ENCODE peak calls at places on chromosomes 7 and 10, in four cellular contexts. K, O, A and R are unnamed samples.

GRCh38 chr7:34838329-34838728 is 180.3 kb downstream of the NPSR1 start:
- DNase-seq in K (no peak), O (no peak), A (no peak), R (no peak)

GRCh38 chr7:34430456-34430855 is 227.6 kb upstream of the NPSR1 start:
- DNase-seq in K (peak), O (no peak), A (no peak), R (peak)

GRCh38 chr7:127786184-127786583 is 134.2 kb downstream of the SND1 start:
- DNase-seq in K (no peak), O (no peak), A (no peak), R (no peak)

GRCh38 chr7:120856621-120857352 is 1.2 kb downstream of the TSPAN12 start:
- DNase-seq in K (peak), O (peak), A (peak), R (peak)

GRCh38 chr7:66505531-66506451 is 122.9 kb upstream of the KCTD7 start:
- DNase-seq in K (no peak), O (no peak), A (peak), R (no peak)

GRCh38 chr10:78944658-78945333 is 124.0 kb upstream of the ZMIZ1 start:
- DNase-seq in K (no peak), O (no peak), A (no peak), R (no peak)

GRCh38 chr7:150975536-150976285 is 2.4 kb downstream of the KCNH2 start:
- DNase-seq in K (no peak), O (no peak), A (no peak), R (no peak)

GRCh38 chr7:131039355-131039762 is 288.3 kb upstream of the MKLN1 start:
- DNase-seq in K (no peak), O (no peak), A (no peak), R (no peak)

GRCh38 chr7:125934965-125935364 is 1005.3 kb upstream of the POT1 start:
- DNase-seq in K (no peak), O (no peak), A (no peak), R (no peak)

GRCh38 chr7:42080831-42081230 is 156.2 kb downstream of the GLI3 start:
- DNase-seq in K (no peak), O (no peak), A (no peak), R (peak)

GRCh38 chr10:133384071-133384470 is 5.0 kb downstream of the PAOX start:
- DNase-seq in K (no peak), O (no peak), A (no peak), R (no peak)

GRCh38 chr10:126013489-126014281 is 117.3 kb downstream of the FANK1 start:
- DNase-seq in K (no peak), O (no peak), A (peak), R (peak)